ENCODE peak calls at places on chromosomes 5 and 9, in five cellular contexts. T, G, H, E and N are unnamed samples.

GRCh38 chr5:14286007-14286406 is 142.9 kb downstream of the TRIO start:
- DNase-seq in T (no peak), G (no peak), H (no peak), E (no peak), N (no peak)

GRCh38 chr5:154611341-154611767 is 133.3 kb upstream of the HAND1 start:
- DNase-seq in T (peak), G (no peak), H (no peak), E (no peak), N (no peak)

GRCh38 chr9:134852906-134853654 is 27.5 kb upstream of the FCN2 start:
- DNase-seq in T (no peak), G (no peak), H (no peak), E (no peak), N (no peak)

GRCh38 chr5:117657591-117657990 is 1083.0 kb upstream of the SEMA6A start:
- DNase-seq in T (no peak), G (no peak), H (no peak), E (no peak), N (peak)

GRCh38 chr5:75017971-75018370 is 34.4 kb downstream of the GCNT4 start:
- DNase-seq in T (no peak), G (no peak), H (no peak), E (no peak), N (no peak)

GRCh38 chr5:39580702-39581498 is 156.1 kb upstream of the DAB2 start:
- DNase-seq in T (peak), G (no peak), H (no peak), E (no peak), N (no peak)

GRCh38 chr5:127940854-127941253 is 142.7 kb upstream of the SLC12A2 start:
- DNase-seq in T (no peak), G (no peak), H (no peak), E (no peak), N (no peak)

GRCh38 chr9:127828262-127829031 is 25.8 kb downstream of the FPGS start:
- DNase-seq in T (peak), G (peak), H (no peak), E (peak), N (no peak)

GRCh38 chr9:68949271-68950000 is 64.5 kb downstream of the PRKACG start:
- DNase-seq in T (no peak), G (no peak), H (peak), E (no peak), N (peak)

GRCh38 chr5:154771383-154771901 is 16.3 kb downstream of the LARP1 start:
- DNase-seq in T (peak), G (no peak), H (no peak), E (no peak), N (peak)

GRCh38 chr9:95024097-95024671 is 293.3 kb downstream of the FANCC start:
- DNase-seq in T (no peak), G (no peak), H (no peak), E (peak), N (no peak)

GRCh38 chr5:179754024-179754423 is 21.4 kb downstream of the MAML1 start:
- DNase-seq in T (no peak), G (no peak), H (no peak), E (no peak), N (no peak)

GRCh38 chr9:37036237-37037136 is 2.4 kb upstream of the PAX5 start:
- DNase-seq in T (peak), G (no peak), H (no peak), E (no peak), N (peak)

GRCh38 chr5:111494350-111494999 is 17.9 kb downstream of the STARD4 start:
- DNase-seq in T (peak), G (no peak), H (peak), E (no peak), N (no peak)

GRCh38 chr9:117325789-117326185 is 89.1 kb downstream of the ASTN2 start:
- DNase-seq in T (no peak), G (no peak), H (no peak), E (no peak), N (peak)

GRCh38 chr9:77092536-77092935 is 73.1 kb downstream of the FOXB2 start:
- DNase-seq in T (no peak), G (no peak), H (no peak), E (no peak), N (no peak)

GRCh38 chr9:131277673-131278420 is 1.5 kb upstream of the FAM78A start:
- DNase-seq in T (peak), G (peak), H (no peak), E (peak), N (peak)

GRCh38 chr9:137032893-137033292 is 1.0 kb upstream of the FUT7 start:
- DNase-seq in T (no peak), G (no peak), H (no peak), E (no peak), N (no peak)

GRCh38 chr9:71859939-71860338 is 51.1 kb downstream of the ABHD17B start:
- DNase-seq in T (no peak), G (no peak), H (no peak), E (no peak), N (no peak)

GRCh38 chr5:173229966-173230740 is 4.9 kb downstream of the NKX2-5 start:
- DNase-seq in T (no peak), G (no peak), H (no peak), E (no peak), N (no peak)

GRCh38 chr5:173229381-173229959 is 5.5 kb downstream of the NKX2-5 start:
- DNase-seq in T (no peak), G (no peak), H (no peak), E (no peak), N (no peak)

GRCh38 chr5:173231996-173232498 is 3.0 kb downstream of the NKX2-5 start:
- DNase-seq in T (no peak), G (no peak), H (no peak), E (no peak), N (no peak)

GRCh38 chr5:173231381-173231766 is 3.6 kb downstream of the NKX2-5 start:
- DNase-seq in T (no peak), G (no peak), H (no peak), E (no peak), N (no peak)

GRCh38 chr5:173230741-173231380 is 4.1 kb downstream of the NKX2-5 start:
- DNase-seq in T (no peak), G (no peak), H (no peak), E (no peak), N (no peak)
- TF ChIP-seq MXI1 in T (no peak), G (no peak), H (no peak), E (no peak), N (no peak)

GRCh38 chr5:38259062-38259857 is 901 bp downstream of the EGFLAM start:
- DNase-seq in T (no peak), G (no peak), H (no peak), E (no peak), N (peak)

GRCh38 chr5:38258037-38258318 is 381 bp upstream of the EGFLAM start:
- DNase-seq in T (no peak), G (no peak), H (no peak), E (no peak), N (no peak)

GRCh38 chr5:38258319-38259061 is at the start of gene EGFLAM:
- DNase-seq in T (no peak), G (no peak), H (no peak), E (no peak), N (peak)

GRCh38 chr5:38253759-38254158 is 4.6 kb upstream of the EGFLAM start:
- DNase-seq in T (no peak), G (no peak), H (no peak), E (no peak), N (no peak)

DNA sequence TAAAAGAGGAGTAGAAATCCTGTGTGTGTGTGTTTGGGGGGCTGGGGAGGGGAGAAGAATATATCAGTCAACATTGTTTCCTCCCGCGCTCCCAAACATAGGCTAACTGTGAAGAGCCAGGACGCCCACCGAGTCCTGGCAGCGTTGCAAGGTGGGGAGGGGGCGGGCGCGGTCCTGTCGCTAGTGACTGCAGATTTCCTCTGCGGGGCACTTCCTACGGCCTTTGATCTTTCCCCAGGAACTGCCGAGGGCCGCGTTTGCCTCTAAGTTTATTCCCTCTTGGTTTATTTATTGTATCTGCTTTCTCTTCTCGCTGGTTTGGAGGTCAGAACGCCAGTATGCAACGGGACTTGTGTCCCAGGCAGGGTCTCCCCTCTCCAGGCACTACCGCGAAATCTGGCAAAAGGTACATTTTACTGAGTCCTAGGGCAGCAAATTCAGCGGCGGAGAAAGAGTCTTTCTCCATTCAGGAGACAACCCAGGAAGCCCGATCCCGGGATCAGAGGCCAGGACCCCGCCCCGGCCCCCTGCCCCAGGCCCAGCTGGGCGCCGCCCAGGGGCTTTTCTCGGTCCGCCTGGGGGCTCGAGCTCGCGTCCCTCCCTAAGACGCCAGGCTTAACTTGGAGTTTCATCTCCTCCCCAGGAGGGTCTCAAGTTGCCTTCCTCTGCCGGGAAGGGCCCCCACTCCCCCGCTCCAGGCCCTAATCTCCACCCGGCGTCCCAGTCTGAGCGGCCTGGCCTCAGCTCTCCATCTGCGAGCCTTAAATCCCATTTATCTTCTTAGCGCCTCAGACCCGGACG is 923 bp upstream of the EGFLAM start:
- DNase-seq in T (no peak), G (no peak), H (no peak), E (no peak), N (peak)
- H3K4me3 ChIP-seq in T (no peak), G (no peak), H (no peak), E (peak), N (no peak)

GRCh38 chr5:43041131-43041668 is 1.1 kb upstream of the ANXA2R start:
- DNase-seq in T (no peak), G (no peak), H (no peak), E (no peak), N (no peak)

GRCh38 chr5:43041669-43042175 is 1.6 kb upstream of the ANXA2R start:
- DNase-seq in T (peak), G (no peak), H (no peak), E (peak), N (no peak)

GRCh38 chr5:43042626-43043399 is 2.7 kb upstream of the ANXA2R start:
- DNase-seq in T (peak), G (peak), H (peak), E (no peak), N (peak)

GRCh38 chr5:43043400-43043756 is 3.3 kb upstream of the ANXA2R start:
- DNase-seq in T (no peak), G (no peak), H (no peak), E (no peak), N (no peak)

GRCh38 chr5:43042176-43042625 is 2.1 kb upstream of the ANXA2R start:
- DNase-seq in T (peak), G (peak), H (no peak), E (peak), N (peak)
- TF ChIP-seq MXI1 in T (no peak), G (peak), H (no peak), E (no peak), N (no peak)

DNA sequence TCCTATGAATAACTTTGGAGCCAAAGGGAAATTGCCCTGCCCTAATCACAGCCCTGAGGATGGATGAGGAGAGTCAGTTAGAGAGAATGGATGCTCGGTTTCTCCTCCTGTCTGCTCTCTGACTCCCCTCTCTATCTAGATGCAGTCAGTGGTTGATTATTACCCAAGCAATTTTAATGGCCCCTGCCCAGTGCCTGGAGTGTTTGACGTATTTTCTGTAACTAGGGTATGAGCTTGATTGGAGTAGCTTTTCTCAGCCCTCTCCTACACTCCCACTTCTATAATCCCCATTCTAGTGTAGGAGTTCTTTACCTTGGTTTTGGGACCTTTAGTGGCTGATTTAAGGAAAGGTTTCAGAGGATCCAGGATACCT is 60.4 kb downstream of the DOCK2 start:
- DNase-seq in T (no peak), G (no peak), H (no peak), E (no peak), N (no peak)
- H3K4me3 ChIP-seq in T (no peak), G (no peak), H (no peak), E (no peak), N (no peak)

DNA sequence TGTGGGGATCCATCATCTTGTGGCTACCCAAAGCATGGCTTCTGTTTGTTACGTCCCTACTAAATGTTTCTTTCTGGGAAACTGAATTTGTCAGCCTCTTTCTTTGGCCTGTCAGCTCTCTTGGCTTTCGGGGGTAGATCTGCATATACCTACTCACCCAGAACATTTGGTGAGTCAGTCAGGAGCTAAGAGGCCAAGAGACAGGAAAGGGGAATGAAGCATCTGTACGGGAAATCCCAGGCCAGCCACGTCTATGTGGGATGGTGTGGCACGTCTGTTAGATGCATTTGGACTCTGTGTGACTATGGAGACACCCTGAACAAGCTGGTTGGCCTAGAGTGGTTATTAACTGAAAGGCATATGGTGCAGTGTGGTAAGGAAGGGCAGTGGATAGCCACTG is 58.1 kb downstream of the CDO1 start:
- DNase-seq in T (no peak), G (no peak), H (peak), E (no peak), N (no peak)
- TF ChIP-seq MXI1 in T (no peak), G (no peak), H (no peak), E (no peak), N (no peak)